ENCODE peak calls at places on chromosome 7, in ten cellular contexts. O, S, R, B, E, Y, C, U, P and F are unnamed samples.

GRCh38 chr7:66697451-66698438 is 42.8 kb upstream of the RABGEF1 start:
- DNase-seq in O (no peak), S (no peak), R (no peak), B (no peak), E (peak; percentile 82), Y (no peak), C (no peak), U (no peak), P (no peak), F (no peak)

GRCh38 chr7:74012842-74013249 is 15.1 kb upstream of the ELN start:
- DNase-seq in O (no peak), S (peak; percentile 24), R (no peak), B (no peak), E (no peak), Y (no peak), C (no peak), U (no peak), P (no peak), F (no peak)

GRCh38 chr7:34463830-34464229 is 194.2 kb upstream of the NPSR1 start:
- DNase-seq in O (no peak), S (no peak), R (peak; percentile 42), B (no peak), E (no peak), Y (no peak), C (no peak), U (no peak), P (no peak), F (no peak)

GRCh38 chr7:124536156-124536762 is 229.3 kb downstream of the GPR37 start:
- DNase-seq in O (no peak), S (peak; percentile 8), R (no peak), B (no peak), E (no peak), Y (no peak), C (no peak), U (no peak), P (no peak), F (no peak)

GRCh38 chr7:157970744-157971143 is 616.9 kb downstream of the PTPRN2 start:
- DNase-seq in O (no peak), S (no peak), R (no peak), B (no peak), E (no peak), Y (no peak), C (no peak), U (no peak), P (no peak), F (no peak)

GRCh38 chr7:48084727-48085432 is 4.2 kb upstream of the UPP1 start:
- DNase-seq in O (no peak), S (peak; percentile 90), R (peak; percentile 87), B (peak; percentile 60), E (peak; percentile 89), Y (peak; percentile 75), C (no peak), U (peak; percentile 64), P (peak; percentile 96), F (no peak)

GRCh38 chr7:77877800-77878199 is 79.2 kb downstream of the PHTF2 start:
- DNase-seq in O (no peak), S (no peak), R (no peak), B (no peak), E (no peak), Y (no peak), C (no peak), U (no peak), P (no peak), F (no peak)

GRCh38 chr7:44072364-44073231 is 7.2 kb upstream of the PGAM2 start:
- DNase-seq in O (peak; percentile 96), S (peak; percentile 87), R (peak; percentile 48), B (peak; percentile 65), E (peak; percentile 90), Y (peak; percentile 86), C (peak; percentile 91), U (peak; percentile 71), P (no peak), F (peak; percentile 72)

GRCh38 chr7:129866251-129866650 is 86.5 kb downstream of the UBE2H start:
- DNase-seq in O (no peak), S (no peak), R (no peak), B (no peak), E (no peak), Y (no peak), C (no peak), U (no peak), P (no peak), F (no peak)

GRCh38 chr7:155965010-155965409 is 152.7 kb upstream of the SHH start:
- DNase-seq in O (no peak), S (no peak), R (peak; percentile 91), B (peak; percentile 21), E (peak; percentile 25), Y (peak; percentile 54), C (no peak), U (no peak), P (peak; percentile 83), F (peak; percentile 42)

GRCh38 chr7:87507446-87507845 is 32.0 kb upstream of the ABCB4 start:
- DNase-seq in O (no peak), S (no peak), R (no peak), B (no peak), E (no peak), Y (no peak), C (no peak), U (no peak), P (no peak), F (no peak)

GRCh38 chr7:49014870-49015269 is 90.5 kb downstream of the CDC14C start:
- DNase-seq in O (no peak), S (no peak), R (no peak), B (no peak), E (no peak), Y (no peak), C (no peak), U (no peak), P (no peak), F (no peak)

GRCh38 chr7:148327379-148327778 is 263.2 kb upstream of the C7orf33 start:
- DNase-seq in O (no peak), S (no peak), R (no peak), B (no peak), E (no peak), Y (no peak), C (no peak), U (no peak), P (no peak), F (no peak)

GRCh38 chr7:23530901-23531793 is 634 bp downstream of the TRA2A start:
- DNase-seq in O (peak; percentile 92), S (peak; percentile 54), R (no peak), B (peak; percentile 48), E (peak; percentile 85), Y (peak; percentile 91), C (peak; percentile 82), U (peak; percentile 50), P (no peak), F (peak; percentile 62)
- TF ChIP-seq POLR2A in O (no peak), S (no peak), R (no peak), B (no peak), E (no peak), Y (no peak), C (no peak), U (no peak), P (no peak), F (no peak)

DNA sequence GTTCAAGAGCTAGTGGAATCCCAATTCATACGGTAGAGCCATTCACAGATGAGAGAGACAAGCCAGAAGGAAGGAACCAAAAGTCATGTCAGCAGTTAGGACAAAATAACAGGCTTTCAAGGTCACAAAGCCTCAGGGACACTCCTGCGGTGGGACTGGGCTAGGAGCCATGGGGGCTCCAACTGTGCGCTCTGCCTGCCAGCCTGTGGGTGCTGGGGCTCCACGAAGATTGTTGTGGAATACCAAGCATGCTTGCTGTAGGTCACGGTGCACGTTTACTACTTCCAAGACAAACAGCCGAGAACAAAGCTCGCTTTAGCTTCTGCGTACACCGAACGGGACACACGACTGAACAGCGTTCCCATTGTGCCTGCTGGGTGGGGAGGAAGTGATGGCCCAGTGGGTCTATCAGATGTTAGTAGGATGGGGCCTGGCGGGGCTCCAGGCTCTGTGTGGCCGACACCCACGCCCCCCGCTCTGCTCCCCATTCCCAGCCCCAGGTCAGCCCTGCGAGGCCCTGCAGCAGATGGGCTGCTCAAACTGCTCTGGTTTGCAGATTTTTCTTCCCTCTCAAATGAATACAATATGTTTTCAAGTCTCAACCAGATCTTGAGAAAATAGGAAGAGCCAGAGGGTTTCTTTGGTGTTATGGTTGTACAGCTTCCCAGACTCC is 158.9 kb downstream of the EGFR start:
- DNase-seq in O (no peak), S (no peak), R (no peak), B (peak; percentile 70), E (no peak), Y (no peak), C (no peak), U (peak; percentile 21), P (peak; percentile 74), F (peak; percentile 80)
- H3K4me1 ChIP-seq in O (peaks cover 39% of the 10 kb centered on the region), S (peaks cover 3% of the 10 kb centered on the region), R (no peaks in the 10 kb centered on the region), B (peaks cover 43% of the 10 kb centered on the region), E (peaks cover 34% of the 10 kb centered on the region), Y (no peaks in the 10 kb centered on the region), C (peaks cover 21% of the 10 kb centered on the region), U (peaks cover 19% of the 10 kb centered on the region), P (peaks cover 19% of the 10 kb centered on the region), F (peaks cover 21% of the 10 kb centered on the region)

DNA sequence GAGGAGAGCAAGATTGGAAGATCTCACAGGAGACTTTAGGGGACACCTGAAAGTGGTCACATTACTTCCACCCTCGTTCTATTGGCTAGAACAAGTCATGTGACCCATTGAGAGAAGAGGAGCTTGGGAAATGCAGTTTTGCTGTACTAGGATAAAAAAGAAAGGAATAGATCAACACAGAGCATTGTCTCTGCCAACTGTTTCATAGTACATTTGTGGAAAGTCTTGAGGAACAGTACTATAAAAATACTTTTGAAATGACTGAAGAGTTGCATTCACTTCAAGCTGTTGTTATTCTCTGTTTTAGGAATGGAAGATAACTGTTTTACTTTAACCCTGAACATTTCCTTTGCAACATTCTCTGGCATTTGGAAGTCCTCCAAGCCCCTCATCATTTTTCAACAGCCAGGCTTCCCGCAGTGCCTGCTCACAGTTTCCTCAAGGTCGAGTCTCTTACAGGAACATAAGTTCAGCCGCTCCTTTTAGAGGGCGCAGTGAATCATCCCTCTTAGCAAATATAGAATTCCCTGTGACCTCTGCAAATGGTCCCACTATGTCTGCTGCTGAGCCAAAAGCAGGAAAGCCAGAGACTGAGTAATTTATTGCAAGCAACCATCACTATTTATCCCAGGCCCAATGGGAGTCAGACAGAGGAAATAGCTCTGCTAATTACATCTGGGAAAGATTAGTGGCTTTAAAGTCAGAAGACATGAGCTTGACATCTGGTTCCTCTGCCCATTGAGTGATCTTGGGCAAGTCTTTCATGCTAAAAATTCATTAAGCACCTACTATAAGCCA is 40.7 kb downstream of the MRPL32 start:
- DNase-seq in O (no peak), S (peak; percentile 92), R (no peak), B (peak; percentile 25), E (peak; percentile 81), Y (no peak), C (no peak), U (peak; percentile 17), P (peak; percentile 94), F (no peak)
- TF ChIP-seq POLR2AphosphoS5 in O (peak; percentile 43), S (peak; percentile 57), R (no peak), B (peak; percentile 88), E (peak; percentile 67), Y (no peak), C (no peak), U (peak; percentile 56), P (peak; percentile 47), F (peak; percentile 73)

DNA sequence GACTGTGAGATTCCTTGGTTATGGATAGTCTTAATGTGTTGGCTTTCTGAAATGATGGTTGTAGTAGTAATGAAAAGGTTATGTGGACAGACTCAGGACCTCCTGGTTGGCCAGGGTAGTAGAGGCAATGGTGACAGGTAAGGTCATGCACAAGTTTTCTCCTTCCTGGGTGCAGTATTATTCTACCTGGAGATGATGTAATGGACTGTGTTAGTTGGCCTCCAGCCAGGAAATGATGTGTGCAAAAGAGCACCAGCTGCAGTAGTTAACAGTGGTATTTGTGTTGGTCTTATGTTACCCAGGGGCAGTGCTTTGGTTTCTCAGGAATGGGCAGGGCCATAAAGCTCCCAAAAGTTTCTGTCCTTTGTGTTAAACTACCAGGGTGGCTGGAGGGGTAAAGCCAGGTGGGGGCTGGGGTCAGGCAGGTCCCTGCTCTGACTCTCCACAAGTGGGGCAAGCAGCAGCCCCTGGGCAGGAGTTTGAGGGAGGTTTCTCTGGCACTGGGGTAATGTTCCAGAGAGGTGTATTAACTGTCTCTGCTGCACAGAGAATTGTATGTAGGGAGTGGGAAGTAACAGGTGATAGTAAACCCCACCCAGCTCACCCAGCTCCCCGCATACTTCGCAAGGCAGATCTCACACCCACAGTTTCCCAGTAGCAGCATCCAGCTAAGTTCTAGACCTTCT is 36.3 kb downstream of the GPR22 start:
- DNase-seq in O (no peak), S (no peak), R (no peak), B (peak; percentile 68), E (no peak), Y (no peak), C (no peak), U (peak; percentile 71), P (no peak), F (no peak)
- TF ChIP-seq POLR2A in O (no peak), S (no peak), R (no peak), B (no peak), E (no peak), Y (no peak), C (no peak), U (peak; percentile 6), P (no peak), F (no peak)